ENCODE peak calls at places on chromosomes 6 and 20, in seven cellular contexts. C is GM12878, Q is Panc1, X is HCT116, H is stomach, O is transverse colon, A is breast epithelium. S is an unnamed sample. For H3K9me3 and H3K4me1, the result is how much of the 10 kb centered on the place peaks cover.

GRCh38 chr20:9129756-9130155 is 60.9 kb downstream of the PLCB4 start:
- DNase-seq in A (no peak), O (no peak), H (no peak), C (no peak), Q (no peak), X (no peak), S (no peak)

GRCh38 chr20:13464702-13465101 is 174.0 kb downstream of the TASP1 start:
- DNase-seq in X (no peak), H (no peak), C (no peak), O (no peak), Q (no peak), A (no peak), S (no peak)

GRCh38 chr6:26536571-26537159 is 1.5 kb upstream of the HMGN4 start:
- DNase-seq in H (no peak), C (no peak), A (no peak), O (peak), X (no peak), Q (no peak), S (no peak)

GRCh38 chr6:110033101-110033500 is 55.0 kb downstream of the GPR6 start:
- DNase-seq in O (no peak), C (no peak), Q (no peak), A (no peak), X (no peak), H (no peak), S (no peak)

GRCh38 chr6:50602191-50602810 is 111.0 kb upstream of the TFAP2D start:
- DNase-seq in Q (peak), H (no peak), X (peak), C (no peak), A (no peak), O (no peak), S (no peak)

GRCh38 chr20:63238491-63239126 is 2.9 kb downstream of the BIRC7 start:
- DNase-seq in O (no peak), C (no peak), H (no peak), X (no peak), A (no peak), Q (no peak), S (no peak)

GRCh38 chr6:149425754-149426153 is 25.7 kb downstream of the SUMO4 start:
- DNase-seq in A (no peak), C (no peak), H (no peak), X (no peak), O (no peak), Q (no peak), S (no peak)

GRCh38 chr6:43304882-43305281 is 3.7 kb downstream of the CRIP3 start:
- DNase-seq in O (no peak), A (no peak), C (no peak), H (no peak), Q (no peak), X (no peak), S (no peak)

GRCh38 chr6:22411408-22412105 is 114.7 kb upstream of the PRL start:
- DNase-seq in C (no peak), O (no peak), X (no peak), A (no peak), H (no peak), Q (no peak), S (no peak)

DNA sequence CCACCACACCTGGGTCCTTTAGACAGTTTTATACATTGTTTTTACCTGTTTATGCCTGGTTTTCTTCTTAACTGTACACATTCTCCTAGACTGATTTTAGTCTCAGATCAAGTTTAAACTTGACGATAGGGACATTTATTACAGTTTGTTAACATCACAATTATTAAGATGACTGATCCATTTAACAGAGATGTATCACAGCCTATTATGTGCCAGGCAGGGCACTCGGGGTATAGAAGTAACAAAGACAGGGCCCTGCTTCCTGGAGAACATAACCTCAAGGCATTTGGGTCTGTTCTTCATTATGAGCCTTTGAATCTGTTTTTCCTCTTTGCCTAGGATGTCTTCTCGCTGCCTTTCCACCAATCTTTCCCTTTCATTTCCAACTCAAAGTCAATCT is 380.5 kb downstream of the ESR1 start:
- DNase-seq in O (no peak), C (no peak), A (no peak), Q (no peak), X (no peak), H (no peak), S (no peak)
- H3K9me3 ChIP-seq in O (under half), C (under half), A (under half), Q (under half), X (under half), H (under half), S (under half)

GRCh38 chr6:67888886-67889681 is 746.0 kb upstream of the ADGRB3 start:
- DNase-seq in X (no peak), H (no peak), C (no peak), O (no peak), Q (no peak), A (no peak), S (no peak)
- TF ChIP-seq POLR2AphosphoS5 in X (no peak), H (no peak), C (no peak), O (no peak), Q (no peak), A (no peak), S (no peak)

GRCh38 chr20:31679357-31680285 is 41.9 kb downstream of the COX4I2 start:
- DNase-seq in X (no peak), Q (no peak), C (no peak), H (no peak), A (no peak), O (no peak), S (no peak)
- H3K4me1 ChIP-seq in X (half or more), Q (half or more), C (under half), H (half or more), A (under half), O (under half), S (half or more)

GRCh38 chr6:121794630-121795029 is 359.2 kb downstream of the GJA1 start:
- DNase-seq in X (peak), C (no peak), O (no peak), H (no peak), Q (peak), A (no peak), S (no peak)

GRCh38 chr6:121800047-121800446 is 364.6 kb downstream of the GJA1 start:
- DNase-seq in H (no peak), X (no peak), A (no peak), Q (no peak), C (no peak), O (no peak), S (no peak)

DNA sequence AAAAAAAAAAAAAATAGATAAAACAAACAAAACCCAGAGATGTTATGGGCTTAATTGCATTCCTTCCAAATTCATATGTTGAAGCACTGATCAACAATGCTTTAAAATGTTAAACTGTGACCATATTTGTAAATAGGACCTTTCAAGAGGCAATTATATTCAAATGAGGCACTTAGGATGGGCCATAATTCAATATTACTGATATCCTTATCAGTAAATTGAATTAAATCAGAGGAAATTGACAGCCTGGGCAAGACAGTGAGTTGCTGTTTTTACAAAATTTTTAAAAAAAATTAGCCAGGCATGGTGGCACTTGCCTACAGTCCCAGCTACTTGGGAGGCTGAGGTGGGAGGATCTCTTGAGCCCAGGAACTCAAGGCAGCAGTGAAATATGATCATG is 364.1 kb downstream of the GJA1 start:
- DNase-seq in O (no peak), Q (no peak), H (no peak), C (no peak), X (no peak), A (no peak), S (no peak)
- H3K9me3 ChIP-seq in O (under half), Q (under half), H (under half), C (under half), X (under half), A (under half), S (under half)

GRCh38 chr6:107578642-107579332 is 88.9 kb downstream of the SOBP start:
- DNase-seq in C (no peak), X (no peak), O (no peak), Q (no peak), A (no peak), H (no peak), S (no peak)

GRCh38 chr6:107576852-107577251 is 86.9 kb downstream of the SOBP start:
- DNase-seq in H (no peak), A (no peak), Q (peak), O (no peak), X (no peak), C (no peak), S (no peak)

GRCh38 chr6:107571354-107571753 is 81.4 kb downstream of the SOBP start:
- DNase-seq in O (no peak), Q (no peak), H (no peak), C (no peak), X (no peak), A (no peak), S (no peak)

GRCh38 chr6:107572886-107573285 is 83.0 kb downstream of the SOBP start:
- DNase-seq in O (no peak), H (no peak), Q (no peak), A (no peak), C (no peak), X (no peak), S (no peak)

GRCh38 chr6:107574856-107575255 is 84.9 kb downstream of the SOBP start:
- DNase-seq in Q (no peak), A (no peak), H (no peak), O (no peak), C (no peak), X (no peak), S (no peak)
- TF ChIP-seq POLR2AphosphoS5 in Q (no peak), A (no peak), H (no peak), O (no peak), C (no peak), X (no peak), S (no peak)

GRCh38 chr6:24887520-24887919 is 48.2 kb downstream of the RIPOR2 start:
- DNase-seq in A (no peak), O (no peak), X (no peak), Q (no peak), C (no peak), H (no peak), S (no peak)

GRCh38 chr6:24888967-24889366 is 46.8 kb downstream of the RIPOR2 start:
- DNase-seq in O (no peak), A (no peak), H (no peak), C (no peak), X (no peak), Q (no peak), S (no peak)

GRCh38 chr6:24891004-24891403 is 44.8 kb downstream of the RIPOR2 start:
- DNase-seq in A (no peak), Q (no peak), H (no peak), O (no peak), X (no peak), C (no peak), S (no peak)

GRCh38 chr6:24893342-24893850 is 42.4 kb downstream of the RIPOR2 start:
- DNase-seq in O (no peak), A (no peak), C (no peak), Q (no peak), X (no peak), H (no peak), S (no peak)

GRCh38 chr6:24890471-24890870 is 45.3 kb downstream of the RIPOR2 start:
- DNase-seq in O (no peak), X (no peak), A (no peak), C (no peak), Q (no peak), H (no peak), S (no peak)
- H3K4me1 ChIP-seq in O (under half), X (under half), A (under half), C (under half), Q (under half), H (under half), S (half or more)

S was measured in spleen.